ENCODE peak calls at places on chromosomes 13 and 19, in ten cellular contexts. G is HuH-7; A is astrocyte of the spinal cord; M is pancreas; U is NCI-H1694 treated with DMSO at 0.1 percent for 48 hours; B is iPS DF 6.9; F is stimulated activated CD8-positive, alpha-beta memory T cell treated with anti-CD3 and anti-CD28 coated beads, Interleukin-7, amount 100 ng/mL, for 1 hour; D is stimulated activated CD4-positive, alpha-beta T cell treated with anti-CD3 and anti-CD28 coated beads, Interleukin-12 subunit alpha, Interleukin-12 subunit beta, amount 100 ng/mL, for 48 hours; C is AG04450; V is astrocyte. Z is an unnamed sample.

GRCh38 chr19:54030895-54031586 is 32.7 kb downstream of the VSTM1 start:
- DNase-seq in B (no peak), A (no peak), C (no peak), M (no peak), F (no peak), U (no peak), G (no peak), D (no peak), V (no peak), Z (no peak)

GRCh38 chr19:39590265-39590664 is 12.1 kb upstream of the LGALS13 start:
- DNase-seq in G (no peak), F (no peak), M (no peak), C (no peak), B (peak), A (no peak), U (no peak), V (no peak), D (no peak), Z (no peak)

GRCh38 chr19:45404557-45405434 is at the start of gene PPP1R13L:
- DNase-seq in M (peak), C (no peak), U (peak), D (peak), V (peak), B (no peak), A (peak), F (no peak), G (peak), Z (peak)

GRCh38 chr13:110634558-110634957 is 19.2 kb downstream of the NAXD start:
- DNase-seq in A (peak), F (no peak), B (no peak), V (peak), M (no peak), C (no peak), D (no peak), U (no peak), G (no peak), Z (no peak)

GRCh38 chr19:38528213-38528755 is 89.5 kb downstream of the MAP4K1 start:
- DNase-seq in G (no peak), C (no peak), D (no peak), F (no peak), B (no peak), V (no peak), A (no peak), M (no peak), U (no peak), Z (no peak)

GRCh38 chr19:33438987-33439781 is 65.7 kb downstream of the CEBPG start:
- DNase-seq in V (no peak), A (no peak), B (no peak), M (no peak), F (no peak), D (no peak), C (no peak), G (no peak), U (no peak), Z (no peak)

GRCh38 chr19:38061294-38061693 is 154.3 kb downstream of the SIPA1L3 start:
- DNase-seq in V (peak), U (no peak), D (no peak), A (peak), M (no peak), G (no peak), F (no peak), C (peak), B (no peak), Z (no peak)

GRCh38 chr13:70388935-70389334 is 280.7 kb upstream of the KLHL1 start:
- DNase-seq in G (no peak), U (no peak), A (no peak), B (no peak), M (no peak), V (no peak), C (no peak), F (no peak), D (no peak), Z (no peak)

GRCh38 chr13:53499551-53499950 is 470.9 kb downstream of the OLFM4 start:
- DNase-seq in F (no peak), M (no peak), A (no peak), D (no peak), C (no peak), G (no peak), U (no peak), V (no peak), B (no peak), Z (no peak)

GRCh38 chr13:75803175-75803611 is 167.1 kb downstream of the LMO7 start:
- DNase-seq in C (no peak), M (peak), U (no peak), A (no peak), B (peak), V (no peak), G (no peak), F (no peak), D (no peak), Z (no peak)

GRCh38 chr13:65530688-65531087 is 1699.4 kb downstream of the PCDH9 start:
- DNase-seq in B (no peak), F (no peak), C (no peak), U (no peak), M (no peak), V (peak), G (no peak), A (no peak), D (no peak), Z (no peak)

GRCh38 chr19:14505488-14506239 is 9.7 kb upstream of the GIPC1 start:
- DNase-seq in G (peak), C (no peak), U (peak), F (peak), M (no peak), D (peak), B (no peak), V (peak), A (peak), Z (no peak)

GRCh38 chr13:113864303-113864890 is 521 bp upstream of the GAS6 start:
- DNase-seq in C (no peak), F (no peak), G (no peak), D (no peak), U (no peak), M (no peak), A (no peak), B (no peak), V (no peak), Z (no peak)

GRCh38 chr13:101341464-101341863 is 74.8 kb downstream of the NALCN start:
- DNase-seq in A (peak), B (no peak), F (no peak), C (no peak), U (no peak), G (no peak), V (peak), M (no peak), D (no peak), Z (no peak)

GRCh38 chr19:15285896-15286591 is 46.3 kb downstream of the BRD4 start:
- DNase-seq in A (no peak), B (no peak), F (no peak), V (no peak), M (no peak), G (no peak), C (no peak), U (no peak), D (no peak), Z (no peak)

GRCh38 chr19:31276831-31277230 is 72.4 kb downstream of the TSHZ3 start:
- DNase-seq in M (no peak), V (no peak), F (no peak), G (no peak), C (no peak), B (no peak), D (no peak), A (no peak), U (no peak), Z (no peak)

GRCh38 chr13:85985791-85986190 is 186.6 kb upstream of the SLITRK6 start:
- DNase-seq in B (no peak), V (peak), C (no peak), M (no peak), U (no peak), G (no peak), D (no peak), F (no peak), A (peak), Z (no peak)

GRCh38 chr19:58558623-58559274 is 338 bp upstream of the UBE2M start:
- DNase-seq in C (peak), A (peak), D (peak), M (peak), U (no peak), V (peak), F (peak), B (peak), G (peak), Z (no peak)

GRCh38 chr19:17420267-17420924 is 549 bp downstream of the MVB12A start:
- DNase-seq in V (no peak), M (peak), F (no peak), U (no peak), A (peak), B (no peak), G (no peak), D (peak), C (no peak), Z (no peak)

GRCh38 chr19:14632286-14632685 is 42.4 kb downstream of the ADGRE3 start:
- DNase-seq in C (no peak), M (no peak), V (no peak), U (no peak), A (no peak), G (no peak), B (peak), D (no peak), F (no peak), Z (peak)

GRCh38 chr13:36135876-36136275 is 4.7 kb upstream of the DCLK1 start:
- DNase-seq in V (no peak), A (no peak), D (no peak), M (no peak), G (no peak), C (no peak), B (no peak), F (no peak), U (no peak), Z (no peak)

GRCh38 chr19:5907216-5907615 is 2.5 kb downstream of the VMAC start:
- DNase-seq in B (no peak), C (no peak), D (no peak), U (no peak), V (no peak), G (no peak), F (no peak), A (no peak), M (no peak), Z (no peak)

GRCh38 chr19:46599716-46600392 is 1.3 kb upstream of the CALM3 start:
- DNase-seq in D (no peak), C (no peak), G (no peak), F (no peak), B (no peak), A (no peak), V (no peak), U (no peak), M (no peak), Z (no peak)

GRCh38 chr13:40336228-40337221 is 329.9 kb downstream of the FOXO1 start:
- DNase-seq in D (no peak), V (no peak), U (no peak), F (no peak), B (no peak), M (peak), G (no peak), A (no peak), C (no peak), Z (no peak)